ENCODE peak calls at places on chromosomes 4 and X, in ten cellular contexts. One of them, this sample, is unnamed. For H3K4me1 and H3K9me3, the result is how much of the 10 kb centered on the place peaks cover.

GRCh38 chr4:94305468-94306225 is 37.0 kb downstream of the HPGDS start:
- DNase-seq in fibroblast of lung: no peak
- DNase-seq in lung: no peak
- DNase-seq in PC-3: no peak
- DNase-seq in hepatocyte: no peak
- DNase-seq in Peyer's patch: no peak
- DNase-seq in lower lobe of right lung: no peak
- DNase-seq in cardiac muscle cell: peak
- DNase-seq in adrenal gland: no peak
- DNase-seq in CD8-positive, alpha-beta T cell: no peak
- DNase-seq in this sample: no peak

GRCh38 chrX:134600714-134601113 is 57.6 kb downstream of the PLAC1 start:
- DNase-seq in PC-3: peak
- DNase-seq in cardiac muscle cell: no peak
- DNase-seq in hepatocyte: no peak
- DNase-seq in lower lobe of right lung: no peak
- DNase-seq in lung: no peak
- DNase-seq in CD8-positive, alpha-beta T cell: no peak
- DNase-seq in adrenal gland: no peak
- DNase-seq in fibroblast of lung: peak
- DNase-seq in Peyer's patch: no peak
- DNase-seq in this sample: no peak

GRCh38 chr4:113574636-113575103 is 186.9 kb downstream of the CAMK2D start:
- DNase-seq in lower lobe of right lung: no peak
- DNase-seq in fibroblast of lung: peak
- DNase-seq in cardiac muscle cell: no peak
- DNase-seq in lung: no peak
- DNase-seq in PC-3: no peak
- DNase-seq in Peyer's patch: no peak
- DNase-seq in CD8-positive, alpha-beta T cell: no peak
- DNase-seq in hepatocyte: peak
- DNase-seq in adrenal gland: no peak
- DNase-seq in this sample: no peak

GRCh38 chrX:66022742-66023725 is 16.8 kb downstream of the VSIG4 start:
- DNase-seq in PC-3: peak
- DNase-seq in adrenal gland: no peak
- DNase-seq in lower lobe of right lung: no peak
- DNase-seq in fibroblast of lung: no peak
- DNase-seq in cardiac muscle cell: no peak
- DNase-seq in Peyer's patch: no peak
- DNase-seq in hepatocyte: no peak
- DNase-seq in CD8-positive, alpha-beta T cell: no peak
- DNase-seq in lung: no peak
- DNase-seq in this sample: no peak

GRCh38 chrX:137988470-137988869 is 422.5 kb downstream of the ZIC3 start:
- DNase-seq in adrenal gland: no peak
- DNase-seq in hepatocyte: no peak
- DNase-seq in PC-3: no peak
- DNase-seq in cardiac muscle cell: peak
- DNase-seq in Peyer's patch: no peak
- DNase-seq in lower lobe of right lung: no peak
- DNase-seq in fibroblast of lung: no peak
- DNase-seq in lung: no peak
- DNase-seq in CD8-positive, alpha-beta T cell: no peak
- DNase-seq in this sample: no peak

GRCh38 chr4:187010052-187010451 is 286.4 kb upstream of the FAT1 start:
- DNase-seq in CD8-positive, alpha-beta T cell: no peak
- DNase-seq in hepatocyte: no peak
- DNase-seq in Peyer's patch: no peak
- DNase-seq in cardiac muscle cell: no peak
- DNase-seq in fibroblast of lung: no peak
- DNase-seq in PC-3: peak
- DNase-seq in lung: no peak
- DNase-seq in lower lobe of right lung: no peak
- DNase-seq in adrenal gland: no peak
- DNase-seq in this sample: no peak

GRCh38 chr4:46404961-46405360 is 15.0 kb upstream of the GABRA2 start:
- DNase-seq in PC-3: peak
- DNase-seq in CD8-positive, alpha-beta T cell: no peak
- DNase-seq in Peyer's patch: no peak
- DNase-seq in fibroblast of lung: peak
- DNase-seq in hepatocyte: peak
- DNase-seq in lower lobe of right lung: peak
- DNase-seq in adrenal gland: no peak
- DNase-seq in cardiac muscle cell: peak
- DNase-seq in lung: no peak
- DNase-seq in this sample: no peak

GRCh38 chr4:151931563-151931962 is 170.8 kb upstream of the GATB start:
- DNase-seq in lower lobe of right lung: no peak
- DNase-seq in cardiac muscle cell: no peak
- DNase-seq in Peyer's patch: no peak
- DNase-seq in PC-3: no peak
- DNase-seq in fibroblast of lung: no peak
- DNase-seq in adrenal gland: no peak
- DNase-seq in lung: no peak
- DNase-seq in CD8-positive, alpha-beta T cell: no peak
- DNase-seq in hepatocyte: no peak
- DNase-seq in this sample: no peak

GRCh38 chrX:118495061-118495921 is at the start of gene DOCK11:
- DNase-seq in fibroblast of lung: peak
- DNase-seq in lung: peak
- DNase-seq in adrenal gland: peak
- DNase-seq in Peyer's patch: peak
- DNase-seq in cardiac muscle cell: peak
- DNase-seq in PC-3: peak
- DNase-seq in lower lobe of right lung: peak
- DNase-seq in CD8-positive, alpha-beta T cell: peak
- DNase-seq in hepatocyte: peak
- DNase-seq in this sample: no peak

GRCh38 chr4:173958445-173958844 is 325.0 kb downstream of the FBXO8 start:
- DNase-seq in cardiac muscle cell: no peak
- DNase-seq in CD8-positive, alpha-beta T cell: no peak
- DNase-seq in PC-3: no peak
- DNase-seq in lung: no peak
- DNase-seq in lower lobe of right lung: no peak
- DNase-seq in fibroblast of lung: peak
- DNase-seq in hepatocyte: no peak
- DNase-seq in Peyer's patch: no peak
- DNase-seq in adrenal gland: no peak
- DNase-seq in this sample: no peak

GRCh38 chr4:177251237-177251636 is 58.4 kb upstream of the NEIL3 start:
- DNase-seq in fibroblast of lung: no peak
- DNase-seq in lung: no peak
- DNase-seq in CD8-positive, alpha-beta T cell: no peak
- DNase-seq in Peyer's patch: no peak
- DNase-seq in cardiac muscle cell: no peak
- DNase-seq in hepatocyte: peak
- DNase-seq in adrenal gland: no peak
- DNase-seq in lower lobe of right lung: no peak
- DNase-seq in PC-3: no peak
- DNase-seq in this sample: no peak

GRCh38 chr4:10031663-10032590 is 10.6 kb upstream of the SLC2A9 start:
- DNase-seq in PC-3: no peak
- DNase-seq in lower lobe of right lung: no peak
- DNase-seq in cardiac muscle cell: peak
- DNase-seq in fibroblast of lung: no peak
- DNase-seq in CD8-positive, alpha-beta T cell: no peak
- DNase-seq in hepatocyte: no peak
- DNase-seq in Peyer's patch: no peak
- DNase-seq in adrenal gland: peak
- DNase-seq in lung: no peak
- DNase-seq in this sample: no peak
- H3K4me1 ChIP-seq in PC-3: under half
- H3K4me1 ChIP-seq in lower lobe of right lung: under half
- H3K4me1 ChIP-seq in cardiac muscle cell: under half
- H3K4me1 ChIP-seq in fibroblast of lung: under half
- H3K4me1 ChIP-seq in CD8-positive, alpha-beta T cell: under half
- H3K4me1 ChIP-seq in hepatocyte: under half
- H3K4me1 ChIP-seq in Peyer's patch: under half
- H3K4me1 ChIP-seq in adrenal gland: under half
- H3K4me1 ChIP-seq in lung: under half
- H3K4me1 ChIP-seq in this sample: under half

DNA sequence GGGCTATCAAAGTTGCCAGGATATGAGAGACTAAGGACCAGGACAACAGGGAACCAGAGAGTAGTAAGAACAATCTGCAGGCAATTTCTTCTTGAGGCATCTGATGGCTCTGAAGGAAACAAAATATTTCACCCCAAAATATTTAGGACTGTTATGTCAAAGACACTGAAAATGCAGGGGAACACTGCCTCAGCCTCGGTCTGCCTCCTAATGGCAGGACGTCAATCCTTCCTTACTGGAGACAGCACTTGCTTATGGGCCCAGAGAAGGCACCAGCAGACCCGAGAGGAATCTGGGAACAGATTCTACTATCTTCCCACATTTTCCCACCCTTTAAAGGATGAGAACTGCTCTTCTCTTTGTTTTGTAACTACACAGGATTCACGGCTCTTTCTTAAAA is 23.3 kb downstream of the RNF150 start:
- DNase-seq in Peyer's patch: no peak
- DNase-seq in hepatocyte: no peak
- DNase-seq in CD8-positive, alpha-beta T cell: no peak
- DNase-seq in fibroblast of lung: no peak
- DNase-seq in PC-3: no peak
- DNase-seq in lower lobe of right lung: no peak
- DNase-seq in cardiac muscle cell: no peak
- DNase-seq in lung: no peak
- DNase-seq in adrenal gland: no peak
- DNase-seq in this sample: no peak
- TF ChIP-seq CTCF in Peyer's patch: no peak
- TF ChIP-seq CTCF in hepatocyte: no peak
- TF ChIP-seq CTCF in CD8-positive, alpha-beta T cell: no peak
- TF ChIP-seq CTCF in fibroblast of lung: no peak
- TF ChIP-seq CTCF in PC-3: no peak
- TF ChIP-seq CTCF in lower lobe of right lung: no peak
- TF ChIP-seq CTCF in cardiac muscle cell: no peak
- TF ChIP-seq CTCF in lung: no peak
- TF ChIP-seq CTCF in adrenal gland: no peak
- TF ChIP-seq CTCF in this sample: no peak

DNA sequence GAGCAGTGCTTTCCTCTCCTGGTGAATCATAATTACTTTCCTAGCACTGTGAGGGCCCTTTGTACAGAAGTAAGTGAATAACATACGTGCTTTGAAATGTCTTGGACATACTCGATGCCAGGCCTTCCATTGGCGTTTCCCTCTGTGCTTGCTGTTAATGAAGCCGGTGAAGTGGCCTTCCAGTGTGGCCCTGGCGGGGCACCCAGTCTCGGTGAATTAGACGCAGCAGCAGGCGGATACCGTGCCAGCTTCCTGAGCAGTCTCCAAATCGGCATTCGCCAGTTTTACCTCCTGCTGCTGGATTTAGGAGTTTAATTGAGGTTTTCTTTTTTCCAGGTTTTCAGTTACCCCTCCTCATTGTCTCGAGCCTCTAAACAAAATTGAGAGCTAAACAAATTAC is 132.3 kb downstream of the HMX1 start:
- DNase-seq in fibroblast of lung: no peak
- DNase-seq in lung: no peak
- DNase-seq in lower lobe of right lung: peak
- DNase-seq in cardiac muscle cell: no peak
- DNase-seq in CD8-positive, alpha-beta T cell: peak
- DNase-seq in Peyer's patch: no peak
- DNase-seq in hepatocyte: no peak
- DNase-seq in PC-3: no peak
- DNase-seq in adrenal gland: no peak
- DNase-seq in this sample: no peak
- H3K9me3 ChIP-seq in fibroblast of lung: under half
- H3K9me3 ChIP-seq in lung: under half
- H3K9me3 ChIP-seq in lower lobe of right lung: under half
- H3K9me3 ChIP-seq in cardiac muscle cell: under half
- H3K9me3 ChIP-seq in CD8-positive, alpha-beta T cell: under half
- H3K9me3 ChIP-seq in Peyer's patch: under half
- H3K9me3 ChIP-seq in hepatocyte: under half
- H3K9me3 ChIP-seq in PC-3: under half
- H3K9me3 ChIP-seq in adrenal gland: under half
- H3K9me3 ChIP-seq in this sample: under half

DNA sequence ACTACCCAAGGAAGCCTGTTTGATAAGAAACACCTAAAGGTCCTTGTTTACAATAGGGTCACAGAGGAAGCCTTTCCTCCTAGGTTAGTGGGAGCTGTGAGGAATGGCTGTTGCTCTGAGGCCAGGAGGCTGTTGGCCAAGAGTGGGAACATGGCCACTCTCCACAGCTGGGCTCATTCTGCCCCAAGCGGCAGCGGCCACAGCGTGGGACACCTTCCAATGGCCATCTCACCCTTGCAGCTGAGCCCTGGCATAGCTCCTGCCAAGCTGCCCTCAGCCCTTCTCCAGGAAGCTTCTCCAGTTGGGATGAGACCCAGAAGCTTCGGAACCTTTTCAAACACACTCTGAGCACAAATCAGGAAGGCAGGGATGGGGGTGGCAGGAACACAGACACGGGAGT is 111.8 kb upstream of the MAP3K15 start:
- DNase-seq in fibroblast of lung: no peak
- DNase-seq in CD8-positive, alpha-beta T cell: no peak
- DNase-seq in adrenal gland: no peak
- DNase-seq in lung: no peak
- DNase-seq in cardiac muscle cell: no peak
- DNase-seq in Peyer's patch: no peak
- DNase-seq in PC-3: no peak
- DNase-seq in lower lobe of right lung: no peak
- DNase-seq in hepatocyte: no peak
- DNase-seq in this sample: no peak
- H3K4me1 ChIP-seq in fibroblast of lung: under half
- H3K4me1 ChIP-seq in CD8-positive, alpha-beta T cell: under half
- H3K4me1 ChIP-seq in adrenal gland: under half
- H3K4me1 ChIP-seq in lung: under half
- H3K4me1 ChIP-seq in cardiac muscle cell: under half
- H3K4me1 ChIP-seq in Peyer's patch: under half
- H3K4me1 ChIP-seq in PC-3: under half
- H3K4me1 ChIP-seq in lower lobe of right lung: under half
- H3K4me1 ChIP-seq in hepatocyte: under half
- H3K4me1 ChIP-seq in this sample: under half

GRCh38 chrX:131745942-131746489 is 202.1 kb downstream of the OR13H1 start:
- DNase-seq in fibroblast of lung: no peak
- DNase-seq in lung: no peak
- DNase-seq in cardiac muscle cell: no peak
- DNase-seq in hepatocyte: no peak
- DNase-seq in Peyer's patch: no peak
- DNase-seq in lower lobe of right lung: no peak
- DNase-seq in PC-3: peak
- DNase-seq in adrenal gland: no peak
- DNase-seq in CD8-positive, alpha-beta T cell: no peak
- DNase-seq in this sample: no peak

GRCh38 chrX:131752493-131753198 is 208.8 kb downstream of the OR13H1 start:
- DNase-seq in lower lobe of right lung: no peak
- DNase-seq in PC-3: peak
- DNase-seq in lung: peak
- DNase-seq in fibroblast of lung: no peak
- DNase-seq in hepatocyte: no peak
- DNase-seq in adrenal gland: peak
- DNase-seq in cardiac muscle cell: no peak
- DNase-seq in Peyer's patch: peak
- DNase-seq in CD8-positive, alpha-beta T cell: peak
- DNase-seq in this sample: peak

GRCh38 chrX:131746491-131746968 is 202.7 kb downstream of the OR13H1 start:
- DNase-seq in PC-3: peak
- DNase-seq in fibroblast of lung: no peak
- DNase-seq in Peyer's patch: peak
- DNase-seq in adrenal gland: peak
- DNase-seq in hepatocyte: no peak
- DNase-seq in cardiac muscle cell: no peak
- DNase-seq in lower lobe of right lung: no peak
- DNase-seq in lung: peak
- DNase-seq in CD8-positive, alpha-beta T cell: peak
- DNase-seq in this sample: peak

GRCh38 chrX:131747173-131747572 is 203.3 kb downstream of the OR13H1 start:
- DNase-seq in CD8-positive, alpha-beta T cell: peak
- DNase-seq in adrenal gland: peak
- DNase-seq in cardiac muscle cell: no peak
- DNase-seq in lower lobe of right lung: no peak
- DNase-seq in lung: peak
- DNase-seq in PC-3: peak
- DNase-seq in hepatocyte: no peak
- DNase-seq in Peyer's patch: peak
- DNase-seq in fibroblast of lung: no peak
- DNase-seq in this sample: peak
- TF ChIP-seq CTCF in CD8-positive, alpha-beta T cell: no peak
- TF ChIP-seq CTCF in adrenal gland: no peak
- TF ChIP-seq CTCF in cardiac muscle cell: no peak
- TF ChIP-seq CTCF in lower lobe of right lung: no peak
- TF ChIP-seq CTCF in lung: peak
- TF ChIP-seq CTCF in PC-3: peak
- TF ChIP-seq CTCF in hepatocyte: no peak
- TF ChIP-seq CTCF in Peyer's patch: peak
- TF ChIP-seq CTCF in fibroblast of lung: no peak
- TF ChIP-seq CTCF in this sample: peak

This sample was measured in Panc1.